ENCODE peak calls at places on chromosomes 16 and 17, in four cellular contexts. One of them, this sample, is unnamed.

GRCh38 chr17:21199311-21199710 is 14.7 kb downstream of the TMEM11 start:
- DNase-seq in GM23338: peak
- DNase-seq in AG04450: no peak
- DNase-seq in left lung: no peak
- DNase-seq in this sample: no peak

GRCh38 chr17:69637399-69638165 is 223.1 kb downstream of the MAP2K6 start:
- DNase-seq in left lung: no peak
- DNase-seq in AG04450: peak
- DNase-seq in GM23338: no peak
- DNase-seq in this sample: no peak

GRCh38 chr17:58153046-58153445 is 4.9 kb downstream of the OR4D1 start:
- DNase-seq in AG04450: no peak
- DNase-seq in GM23338: no peak
- DNase-seq in left lung: no peak
- DNase-seq in this sample: no peak

GRCh38 chr17:18039535-18040286 is 503 bp downstream of the GID4 start:
- DNase-seq in AG04450: no peak
- DNase-seq in GM23338: peak
- DNase-seq in left lung: peak
- DNase-seq in this sample: no peak

GRCh38 chr17:20244671-20245070 is 222.7 kb downstream of the LGALS9B start:
- DNase-seq in GM23338: no peak
- DNase-seq in AG04450: no peak
- DNase-seq in left lung: no peak
- DNase-seq in this sample: no peak

GRCh38 chr16:14225457-14225856 is 154.3 kb downstream of the MRTFB start:
- DNase-seq in GM23338: no peak
- DNase-seq in AG04450: no peak
- DNase-seq in left lung: no peak
- DNase-seq in this sample: no peak

GRCh38 chr16:2187212-2187611 is 9.2 kb downstream of the CASKIN1 start:
- DNase-seq in GM23338: no peak
- DNase-seq in AG04450: no peak
- DNase-seq in left lung: no peak
- DNase-seq in this sample: no peak

GRCh38 chr16:80197790-80198201 is 343.0 kb upstream of the DYNLRB2 start:
- DNase-seq in GM23338: no peak
- DNase-seq in AG04450: peak
- DNase-seq in left lung: no peak
- DNase-seq in this sample: no peak

GRCh38 chr17:78884876-78885667 is 17.9 kb downstream of the CEP295NL start:
- DNase-seq in left lung: no peak
- DNase-seq in GM23338: no peak
- DNase-seq in AG04450: no peak
- DNase-seq in this sample: no peak

GRCh38 chr16:72666267-72666666 is 381.7 kb downstream of the ZFHX3 start:
- DNase-seq in GM23338: no peak
- DNase-seq in AG04450: no peak
- DNase-seq in left lung: no peak
- DNase-seq in this sample: no peak

GRCh38 chr17:44921122-44921882 is 6.0 kb upstream of the GFAP start:
- DNase-seq in AG04450: no peak
- DNase-seq in left lung: peak
- DNase-seq in GM23338: peak
- DNase-seq in this sample: no peak

GRCh38 chr17:39607057-39607850 is 466 bp downstream of the NEUROD2 start:
- DNase-seq in GM23338: peak
- DNase-seq in AG04450: no peak
- DNase-seq in left lung: no peak
- DNase-seq in this sample: no peak

GRCh38 chr17:38550661-38551060 is 55.1 kb downstream of the SRCIN1 start:
- DNase-seq in GM23338: no peak
- DNase-seq in AG04450: no peak
- DNase-seq in left lung: no peak
- DNase-seq in this sample: no peak

GRCh38 chr17:10725262-10725661 is 4.6 kb downstream of the TMEM220 start:
- DNase-seq in AG04450: no peak
- DNase-seq in GM23338: no peak
- DNase-seq in left lung: no peak
- DNase-seq in this sample: no peak

GRCh38 chr16:67312450-67313118 is 14.0 kb downstream of the KCTD19 start:
- DNase-seq in AG04450: no peak
- DNase-seq in GM23338: no peak
- DNase-seq in left lung: no peak
- DNase-seq in this sample: no peak

GRCh38 chr16:66901626-66902025 is 17.1 kb downstream of the CDH16 start:
- DNase-seq in left lung: no peak
- DNase-seq in GM23338: no peak
- DNase-seq in AG04450: no peak
- DNase-seq in this sample: no peak

GRCh38 chr16:87375426-87376135 is 8.0 kb downstream of the FBXO31 start:
- DNase-seq in AG04450: no peak
- DNase-seq in left lung: no peak
- DNase-seq in GM23338: no peak
- DNase-seq in this sample: no peak

DNA sequence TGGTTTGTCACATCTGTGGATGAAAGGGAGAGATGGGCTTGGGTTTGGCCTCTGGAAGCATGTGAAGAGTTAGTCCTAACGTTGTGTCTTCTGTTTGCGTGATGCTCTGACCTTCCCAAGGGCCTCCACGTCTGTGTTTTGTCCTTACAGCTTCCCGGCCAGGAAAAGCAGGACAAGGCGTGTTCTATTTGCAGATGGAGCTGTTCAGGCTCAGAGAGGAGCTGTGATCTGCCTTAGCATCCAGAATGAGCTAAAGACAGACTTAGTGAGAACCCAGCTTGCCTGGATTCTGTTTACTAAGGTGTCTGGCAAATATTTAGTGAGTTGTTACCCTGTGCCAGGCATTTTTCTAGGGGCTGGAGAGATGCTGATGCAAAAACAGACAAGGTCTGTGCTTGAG is 282.1 kb downstream of the CBLN1 start:
- DNase-seq in AG04450: no peak
- DNase-seq in left lung: no peak
- DNase-seq in GM23338: no peak
- DNase-seq in this sample: peak
- H3K27ac ChIP-seq in AG04450: no peak
- H3K27ac ChIP-seq in left lung: no peak
- H3K27ac ChIP-seq in GM23338: no peak
- H3K27ac ChIP-seq in this sample: no peak

GRCh38 chr16:57299719-57300386 is 15.4 kb upstream of the PLLP start:
- DNase-seq in GM23338: peak
- DNase-seq in left lung: peak
- DNase-seq in AG04450: peak
- DNase-seq in this sample: peak
- TF ChIP-seq CTCF in GM23338: no peak
- TF ChIP-seq CTCF in left lung: peak
- TF ChIP-seq CTCF in AG04450: no peak
- TF ChIP-seq CTCF in this sample: peak

GRCh38 chr16:46731691-46732555 is 16.2 kb downstream of the MYLK3 start:
- DNase-seq in AG04450: no peak
- DNase-seq in GM23338: no peak
- DNase-seq in left lung: no peak
- DNase-seq in this sample: peak
- H3K27ac ChIP-seq in AG04450: no peak
- H3K27ac ChIP-seq in GM23338: no peak
- H3K27ac ChIP-seq in left lung: no peak
- H3K27ac ChIP-seq in this sample: no peak

GRCh38 chr16:57829969-57830360 is 27.7 kb upstream of the KIFC3 start:
- DNase-seq in left lung: no peak
- DNase-seq in AG04450: no peak
- DNase-seq in GM23338: no peak
- DNase-seq in this sample: no peak
- TF ChIP-seq CTCF in left lung: no peak
- TF ChIP-seq CTCF in AG04450: no peak
- TF ChIP-seq CTCF in GM23338: no peak
- TF ChIP-seq CTCF in this sample: no peak

This sample was measured in coronary artery.